ENCODE peak calls at places on chromosomes 3 and 15, in nine cellular contexts. One of them, this sample, is unnamed.

GRCh38 chr3:29763115-29763514 is 482.2 kb downstream of the RBMS3 start:
- DNase-seq in heart left ventricle: no peak
- DNase-seq in B cell: no peak
- DNase-seq in A673: no peak
- DNase-seq in AG04450: no peak
- DNase-seq in left ventricle myocardium inferior: no peak
- DNase-seq in sigmoid colon: no peak
- DNase-seq in psoas muscle: no peak
- DNase-seq in heart right ventricle: no peak
- DNase-seq in this sample: no peak

GRCh38 chr3:46463120-46463867 is 1.4 kb downstream of the LTF start:
- DNase-seq in heart left ventricle: peak; percentile 63
- DNase-seq in B cell: no peak
- DNase-seq in A673: no peak
- DNase-seq in AG04450: no peak
- DNase-seq in left ventricle myocardium inferior: peak; percentile 45
- DNase-seq in sigmoid colon: no peak
- DNase-seq in psoas muscle: peak; percentile 30
- DNase-seq in heart right ventricle: peak; percentile 63
- DNase-seq in this sample: no peak

GRCh38 chr3:172658344-172659245 is 52.3 kb downstream of the NCEH1 start:
- DNase-seq in heart left ventricle: no peak
- DNase-seq in B cell: no peak
- DNase-seq in A673: peak; percentile 63
- DNase-seq in AG04450: peak; percentile 94
- DNase-seq in left ventricle myocardium inferior: no peak
- DNase-seq in sigmoid colon: no peak
- DNase-seq in psoas muscle: no peak
- DNase-seq in heart right ventricle: no peak
- DNase-seq in this sample: no peak

GRCh38 chr3:166372571-166373106 is 535.4 kb upstream of the BCHE start:
- DNase-seq in heart left ventricle: no peak
- DNase-seq in B cell: no peak
- DNase-seq in A673: no peak
- DNase-seq in AG04450: no peak
- DNase-seq in left ventricle myocardium inferior: no peak
- DNase-seq in sigmoid colon: no peak
- DNase-seq in psoas muscle: no peak
- DNase-seq in heart right ventricle: no peak
- DNase-seq in this sample: no peak

GRCh38 chr3:140176526-140176925 is 241.5 kb downstream of the CLSTN2 start:
- DNase-seq in heart left ventricle: no peak
- DNase-seq in B cell: no peak
- DNase-seq in A673: no peak
- DNase-seq in AG04450: no peak
- DNase-seq in left ventricle myocardium inferior: no peak
- DNase-seq in sigmoid colon: no peak
- DNase-seq in psoas muscle: no peak
- DNase-seq in heart right ventricle: no peak
- DNase-seq in this sample: no peak

GRCh38 chr15:39171944-39172368 is 408.9 kb upstream of the THBS1 start:
- DNase-seq in heart left ventricle: peak; percentile 38
- DNase-seq in B cell: no peak
- DNase-seq in A673: peak; percentile 82
- DNase-seq in AG04450: peak; percentile 96
- DNase-seq in left ventricle myocardium inferior: peak; percentile 23
- DNase-seq in sigmoid colon: peak; percentile 82
- DNase-seq in psoas muscle: peak; percentile 40
- DNase-seq in heart right ventricle: peak; percentile 44
- DNase-seq in this sample: no peak

GRCh38 chr3:194725346-194725745 is 39.7 kb downstream of the FAM43A start:
- DNase-seq in heart left ventricle: no peak
- DNase-seq in B cell: no peak
- DNase-seq in A673: no peak
- DNase-seq in AG04450: no peak
- DNase-seq in left ventricle myocardium inferior: no peak
- DNase-seq in sigmoid colon: no peak
- DNase-seq in psoas muscle: no peak
- DNase-seq in heart right ventricle: no peak
- DNase-seq in this sample: no peak

GRCh38 chr15:62262305-62262941 is 97.3 kb upstream of the C2CD4B start:
- DNase-seq in heart left ventricle: no peak
- DNase-seq in B cell: no peak
- DNase-seq in A673: no peak
- DNase-seq in AG04450: no peak
- DNase-seq in left ventricle myocardium inferior: no peak
- DNase-seq in sigmoid colon: no peak
- DNase-seq in psoas muscle: no peak
- DNase-seq in heart right ventricle: no peak
- DNase-seq in this sample: no peak

GRCh38 chr3:114542359-114542758 is 248.5 kb downstream of the TIGIT start:
- DNase-seq in heart left ventricle: no peak
- DNase-seq in B cell: no peak
- DNase-seq in A673: no peak
- DNase-seq in AG04450: no peak
- DNase-seq in left ventricle myocardium inferior: no peak
- DNase-seq in sigmoid colon: no peak
- DNase-seq in psoas muscle: no peak
- DNase-seq in heart right ventricle: no peak
- DNase-seq in this sample: no peak

GRCh38 chr3:62723636-62724217 is 151.5 kb downstream of the CADPS start:
- DNase-seq in heart left ventricle: no peak
- DNase-seq in B cell: no peak
- DNase-seq in A673: no peak
- DNase-seq in AG04450: no peak
- DNase-seq in left ventricle myocardium inferior: no peak
- DNase-seq in sigmoid colon: no peak
- DNase-seq in psoas muscle: no peak
- DNase-seq in heart right ventricle: no peak
- DNase-seq in this sample: no peak

GRCh38 chr15:81091889-81092558 is 42.0 kb upstream of the CFAP161 start:
- DNase-seq in heart left ventricle: peak; percentile 48
- DNase-seq in B cell: no peak
- DNase-seq in A673: peak; percentile 64
- DNase-seq in AG04450: peak; percentile 89
- DNase-seq in left ventricle myocardium inferior: no peak
- DNase-seq in sigmoid colon: no peak
- DNase-seq in psoas muscle: peak; percentile 39
- DNase-seq in heart right ventricle: peak; percentile 54
- DNase-seq in this sample: no peak

GRCh38 chr15:45314960-45315359 is 62.9 kb downstream of the SLC28A2 start:
- DNase-seq in heart left ventricle: peak; percentile 39
- DNase-seq in B cell: peak; percentile 10
- DNase-seq in A673: peak; percentile 72
- DNase-seq in AG04450: no peak
- DNase-seq in left ventricle myocardium inferior: no peak
- DNase-seq in sigmoid colon: no peak
- DNase-seq in psoas muscle: no peak
- DNase-seq in heart right ventricle: peak; percentile 32
- DNase-seq in this sample: no peak
- TF ChIP-seq CTCF in heart left ventricle: no peak
- TF ChIP-seq CTCF in B cell: no peak
- TF ChIP-seq CTCF in A673: peak; percentile 58
- TF ChIP-seq CTCF in AG04450: peak; percentile 27
- TF ChIP-seq CTCF in left ventricle myocardium inferior: peak; percentile 45
- TF ChIP-seq CTCF in sigmoid colon: no peak
- TF ChIP-seq CTCF in psoas muscle: no peak
- TF ChIP-seq CTCF in heart right ventricle: no peak
- TF ChIP-seq CTCF in this sample: no peak

GRCh38 chr15:29747837-29748417 is 74.3 kb downstream of the TJP1 start:
- DNase-seq in heart left ventricle: no peak
- DNase-seq in B cell: no peak
- DNase-seq in A673: peak; percentile 22
- DNase-seq in AG04450: no peak
- DNase-seq in left ventricle myocardium inferior: no peak
- DNase-seq in sigmoid colon: no peak
- DNase-seq in psoas muscle: no peak
- DNase-seq in heart right ventricle: no peak
- DNase-seq in this sample: no peak
- TF ChIP-seq CTCF in heart left ventricle: peak; percentile 26
- TF ChIP-seq CTCF in B cell: no peak
- TF ChIP-seq CTCF in A673: peak; percentile 68
- TF ChIP-seq CTCF in AG04450: peak; percentile 46
- TF ChIP-seq CTCF in left ventricle myocardium inferior: peak; percentile 61
- TF ChIP-seq CTCF in sigmoid colon: no peak
- TF ChIP-seq CTCF in psoas muscle: peak; percentile 45
- TF ChIP-seq CTCF in heart right ventricle: peak; percentile 29
- TF ChIP-seq CTCF in this sample: no peak

GRCh38 chr3:187832202-187832601 is 86.9 kb upstream of the BCL6 start:
- DNase-seq in heart left ventricle: no peak
- DNase-seq in B cell: no peak
- DNase-seq in A673: no peak
- DNase-seq in AG04450: no peak
- DNase-seq in left ventricle myocardium inferior: no peak
- DNase-seq in sigmoid colon: no peak
- DNase-seq in psoas muscle: no peak
- DNase-seq in heart right ventricle: no peak
- DNase-seq in this sample: no peak
- TF ChIP-seq CTCF in heart left ventricle: no peak
- TF ChIP-seq CTCF in B cell: no peak
- TF ChIP-seq CTCF in A673: peak; percentile 20
- TF ChIP-seq CTCF in AG04450: no peak
- TF ChIP-seq CTCF in left ventricle myocardium inferior: no peak
- TF ChIP-seq CTCF in sigmoid colon: no peak
- TF ChIP-seq CTCF in psoas muscle: no peak
- TF ChIP-seq CTCF in heart right ventricle: no peak
- TF ChIP-seq CTCF in this sample: no peak

GRCh38 chr3:193594946-193595689 is 2.1 kb downstream of the OPA1 start:
- DNase-seq in heart left ventricle: no peak
- DNase-seq in B cell: no peak
- DNase-seq in A673: no peak
- DNase-seq in AG04450: no peak
- DNase-seq in left ventricle myocardium inferior: no peak
- DNase-seq in sigmoid colon: no peak
- DNase-seq in psoas muscle: no peak
- DNase-seq in heart right ventricle: no peak
- DNase-seq in this sample: no peak

GRCh38 chr3:193593666-193594025 is 638 bp downstream of the OPA1 start:
- DNase-seq in heart left ventricle: no peak
- DNase-seq in B cell: peak; percentile 41
- DNase-seq in A673: peak; percentile 18
- DNase-seq in AG04450: no peak
- DNase-seq in left ventricle myocardium inferior: no peak
- DNase-seq in sigmoid colon: no peak
- DNase-seq in psoas muscle: no peak
- DNase-seq in heart right ventricle: no peak
- DNase-seq in this sample: peak; percentile 22

GRCh38 chr3:193595939-193596487 is 3.0 kb downstream of the OPA1 start:
- DNase-seq in heart left ventricle: no peak
- DNase-seq in B cell: no peak
- DNase-seq in A673: no peak
- DNase-seq in AG04450: no peak
- DNase-seq in left ventricle myocardium inferior: no peak
- DNase-seq in sigmoid colon: no peak
- DNase-seq in psoas muscle: no peak
- DNase-seq in heart right ventricle: no peak
- DNase-seq in this sample: no peak

GRCh38 chr3:193590088-193590856 is 2.7 kb upstream of the OPA1 start:
- DNase-seq in heart left ventricle: no peak
- DNase-seq in B cell: no peak
- DNase-seq in A673: peak; percentile 48
- DNase-seq in AG04450: no peak
- DNase-seq in left ventricle myocardium inferior: no peak
- DNase-seq in sigmoid colon: no peak
- DNase-seq in psoas muscle: no peak
- DNase-seq in heart right ventricle: no peak
- DNase-seq in this sample: no peak

GRCh38 chr3:193592841-193593665 is at the start of gene OPA1:
- DNase-seq in heart left ventricle: peak; percentile 99
- DNase-seq in B cell: peak; percentile 89
- DNase-seq in A673: peak; percentile 99
- DNase-seq in AG04450: peak; percentile 98
- DNase-seq in left ventricle myocardium inferior: peak; percentile 98
- DNase-seq in sigmoid colon: peak; percentile 99
- DNase-seq in psoas muscle: peak; percentile 99
- DNase-seq in heart right ventricle: peak; percentile 98
- DNase-seq in this sample: peak; percentile 86
- TF ChIP-seq CTCF in heart left ventricle: peak; percentile 16
- TF ChIP-seq CTCF in B cell: no peak
- TF ChIP-seq CTCF in A673: peak; percentile 44
- TF ChIP-seq CTCF in AG04450: peak; percentile 39
- TF ChIP-seq CTCF in left ventricle myocardium inferior: peak; percentile 47
- TF ChIP-seq CTCF in sigmoid colon: no peak
- TF ChIP-seq CTCF in psoas muscle: peak; percentile 38
- TF ChIP-seq CTCF in heart right ventricle: peak; percentile 5
- TF ChIP-seq CTCF in this sample: no peak